ENCODE peak calls at places on chromosomes 4 and X, in five cellular contexts. H, V, A, Q and Z are unnamed samples.

GRCh38 chr4:98544818-98545399 is 113.5 kb downstream of the TSPAN5 start:
- DNase-seq in H (no peak), V (no peak), A (no peak), Q (no peak), Z (no peak)

GRCh38 chrX:55524487-55524886 is 34.8 kb upstream of the USP51 start:
- DNase-seq in H (no peak), V (no peak), A (peak; percentile 3), Q (no peak), Z (peak; percentile 5)

GRCh38 chr4:75512336-75513211 is 1.6 kb downstream of the RCHY1 start:
- DNase-seq in H (peak; percentile 13), V (no peak), A (no peak), Q (no peak), Z (no peak)

GRCh38 chr4:5361968-5362367 is 310.7 kb downstream of the STK32B start:
- DNase-seq in H (no peak), V (no peak), A (no peak), Q (no peak), Z (peak; percentile 51)

GRCh38 chr4:151766691-151767090 is 5.9 kb upstream of the GATB start:
- DNase-seq in H (no peak), V (peak; percentile 6), A (peak; percentile 12), Q (no peak), Z (peak; percentile 40)

GRCh38 chr4:169690787-169691186 is 67.0 kb downstream of the HPF1 start:
- DNase-seq in H (no peak), V (no peak), A (no peak), Q (no peak), Z (no peak)

GRCh38 chr4:22607382-22607781 is 85.4 kb upstream of the GBA3 start:
- DNase-seq in H (no peak), V (peak; percentile 54), A (peak; percentile 38), Q (peak; percentile 59), Z (peak; percentile 46)

GRCh38 chr4:21769404-21770147 is 179.0 kb downstream of the KCNIP4 start:
- DNase-seq in H (no peak), V (no peak), A (peak; percentile 26), Q (no peak), Z (no peak)

GRCh38 chr4:3742610-3743009 is 23.6 kb upstream of the ADRA2C start:
- DNase-seq in H (no peak), V (no peak), A (no peak), Q (no peak), Z (no peak)

GRCh38 chr4:160202802-160203201 is 1099.9 kb downstream of the RAPGEF2 start:
- DNase-seq in H (no peak), V (no peak), A (peak; percentile 69), Q (no peak), Z (no peak)

GRCh38 chrX:76509775-76510174 is 82.3 kb downstream of the MAGEE1 start:
- DNase-seq in H (no peak), V (no peak), A (no peak), Q (no peak), Z (no peak)

GRCh38 chr4:17030543-17030942 is 132.1 kb upstream of the LDB2 start:
- DNase-seq in H (no peak), V (peak; percentile 59), A (peak; percentile 25), Q (no peak), Z (no peak)

GRCh38 chr4:3529363-3529762 is 2.9 kb downstream of the LRPAP1 start:
- DNase-seq in H (no peak), V (no peak), A (no peak), Q (no peak), Z (no peak)

GRCh38 chr4:1058198-1058996 is 47.0 kb downstream of the FGFRL1 start:
- DNase-seq in H (no peak), V (no peak), A (no peak), Q (no peak), Z (no peak)

GRCh38 chr4:140252144-140252741 is 98.3 kb upstream of the MAML3 start:
- DNase-seq in H (no peak), V (no peak), A (peak; percentile 47), Q (peak; percentile 69), Z (peak; percentile 66)

GRCh38 chr4:61200991-61201526 is 933 bp downstream of the ADGRL3 start:
- DNase-seq in H (no peak), V (no peak), A (no peak), Q (peak; percentile 56), Z (peak; percentile 74)

GRCh38 chr4:142778430-142778829 is 67.7 kb downstream of the INPP4B start:
- DNase-seq in H (no peak), V (no peak), A (no peak), Q (no peak), Z (no peak)

GRCh38 chrX:119187298-119187697 is 48.8 kb upstream of the PGRMC1 start:
- DNase-seq in H (no peak), V (no peak), A (peak; percentile 56), Q (no peak), Z (no peak)

GRCh38 chrX:107628662-107629532 is 587 bp downstream of the PRPS1 start:
- DNase-seq in H (no peak), V (no peak), A (peak; percentile 50), Q (peak; percentile 36), Z (peak; percentile 44)

GRCh38 chrX:28988246-28988645 is 401.0 kb downstream of the IL1RAPL1 start:
- DNase-seq in H (no peak), V (no peak), A (no peak), Q (no peak), Z (no peak)

GRCh38 chr4:139279723-139280620 is at the start of gene MGARP:
- DNase-seq in H (no peak), V (no peak), A (peak; percentile 10), Q (peak; percentile 66), Z (peak; percentile 93)

DNA sequence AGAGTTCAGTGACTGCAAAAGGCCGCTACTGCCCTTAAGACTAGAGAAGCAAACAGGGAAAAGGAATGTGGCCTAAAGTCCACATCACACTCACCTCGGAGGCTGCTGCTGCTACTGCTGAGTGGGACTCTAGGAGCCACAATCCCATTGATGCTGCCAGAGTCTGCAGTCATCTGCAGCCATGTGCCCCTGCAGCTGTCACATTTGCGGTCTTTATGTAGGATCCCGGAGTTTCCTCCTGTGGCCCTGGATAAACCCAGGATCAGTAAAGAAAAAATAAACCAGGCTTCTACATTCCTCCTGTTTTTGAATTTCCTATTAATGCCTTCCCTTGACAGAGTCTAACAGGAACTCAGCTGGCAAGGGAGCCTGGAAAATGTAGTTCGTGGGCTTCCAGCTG is 10.4 kb upstream of the PHEX start:
- DNase-seq in H (no peak), V (no peak), A (no peak), Q (no peak), Z (no peak)
- TF ChIP-seq REST in H (no peak), V (no peak), A (no peak), Q (no peak), Z (no peak)

DNA sequence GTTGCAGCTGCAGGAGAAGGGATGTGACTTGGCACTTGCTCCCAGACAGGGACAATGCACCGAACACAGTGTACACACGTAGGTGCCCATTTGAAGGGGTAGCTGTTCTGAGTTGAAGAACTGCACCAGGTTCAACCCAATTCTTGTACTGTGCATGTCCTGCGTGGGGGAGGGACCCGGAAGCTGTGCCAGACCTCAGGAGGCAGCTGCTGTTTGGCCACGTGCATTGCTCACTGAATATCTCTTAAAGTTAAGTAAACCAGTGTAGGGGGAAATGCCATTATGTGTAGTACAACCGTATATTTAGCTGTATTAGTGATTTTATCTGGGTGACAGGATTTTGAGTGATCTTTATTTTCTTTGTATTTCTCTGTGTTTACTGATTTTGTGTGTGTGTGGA is 12.0 kb upstream of the RBBP7 start:
- DNase-seq in H (no peak), V (no peak), A (peak; percentile 21), Q (peak; percentile 34), Z (no peak)
- TF ChIP-seq REST in H (no peak), V (no peak), A (no peak), Q (no peak), Z (no peak)

DNA sequence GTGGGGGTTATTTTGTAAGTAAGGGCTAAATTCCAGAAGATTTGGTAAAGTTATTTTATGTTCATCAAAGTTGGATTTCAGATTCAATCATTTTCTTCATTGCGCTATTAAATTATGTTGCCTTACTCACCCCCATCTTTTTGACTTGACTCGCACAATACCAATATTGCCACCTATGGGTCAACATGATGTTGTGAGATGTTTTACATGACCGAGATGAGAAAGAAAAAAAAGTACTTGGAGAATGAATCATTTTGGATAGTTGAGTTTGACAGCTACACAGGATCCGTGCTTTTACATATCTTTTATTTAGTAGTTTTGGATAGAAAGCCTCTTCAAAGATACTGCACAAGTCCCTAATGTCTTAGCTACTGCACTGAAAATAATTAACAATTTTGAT is 224.2 kb upstream of the EMCN start:
- DNase-seq in H (no peak), V (peak; percentile 63), A (peak; percentile 55), Q (peak; percentile 5), Z (peak; percentile 50)
- TF ChIP-seq REST in H (no peak), V (no peak), A (no peak), Q (no peak), Z (no peak)

GRCh38 chr4:2265113-2266110 is 3.5 kb upstream of the MXD4 start:
- DNase-seq in H (no peak), V (no peak), A (no peak), Q (no peak), Z (no peak)

GRCh38 chr4:2267320-2267811 is 5.5 kb upstream of the MXD4 start:
- DNase-seq in H (no peak), V (no peak), A (no peak), Q (no peak), Z (no peak)

GRCh38 chr4:2266181-2266580 is 4.3 kb upstream of the MXD4 start:
- DNase-seq in H (no peak), V (no peak), A (no peak), Q (peak; percentile 48), Z (no peak)

GRCh38 chr4:2267841-2268240 is 5.9 kb upstream of the MXD4 start:
- DNase-seq in H (no peak), V (no peak), A (no peak), Q (no peak), Z (no peak)

GRCh38 chr4:2266821-2267220 is 4.9 kb upstream of the MXD4 start:
- DNase-seq in H (no peak), V (no peak), A (no peak), Q (no peak), Z (no peak)
- TF ChIP-seq REST in H (no peak), V (no peak), A (no peak), Q (no peak), Z (no peak)

GRCh38 chr4:110008540-110008939 is 95.9 kb downstream of the EGF start:
- DNase-seq in H (no peak), V (no peak), A (no peak), Q (no peak), Z (no peak)

GRCh38 chr4:110009526-110009925 is 96.8 kb downstream of the EGF start:
- DNase-seq in H (no peak), V (no peak), A (no peak), Q (no peak), Z (no peak)

GRCh38 chr4:110007217-110007616 is 94.5 kb downstream of the EGF start:
- DNase-seq in H (no peak), V (no peak), A (no peak), Q (no peak), Z (no peak)

GRCh38 chr4:110003401-110004187 is 90.9 kb downstream of the EGF start:
- DNase-seq in H (no peak), V (no peak), A (no peak), Q (no peak), Z (no peak)

DNA sequence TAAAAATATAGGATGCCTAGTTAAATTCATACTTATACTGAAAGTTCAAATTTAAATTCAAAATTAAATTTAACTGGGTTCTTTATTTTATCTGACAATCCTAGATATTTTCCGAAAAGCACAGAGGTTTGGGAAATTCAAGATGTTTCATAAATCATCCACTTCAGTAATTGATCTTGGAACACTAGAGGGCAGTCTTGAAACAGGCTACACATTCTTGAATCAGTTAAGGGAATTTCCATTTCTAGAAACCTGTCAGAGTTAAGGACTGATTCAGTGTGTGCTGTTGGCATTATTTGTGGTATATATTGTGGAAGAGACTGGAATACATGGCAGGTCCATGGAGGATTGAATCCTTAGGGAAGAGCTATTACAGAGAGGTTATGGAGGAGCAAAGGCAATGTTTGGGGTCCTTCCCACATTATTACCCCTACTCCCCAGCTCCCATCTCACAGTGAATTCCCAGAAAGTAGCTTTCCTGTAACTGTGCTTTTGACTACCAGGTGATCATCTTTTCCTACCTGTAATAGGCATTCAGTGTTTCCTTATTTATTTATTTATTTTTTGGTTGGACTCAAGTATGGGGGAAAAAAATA is 92.9 kb downstream of the EGF start:
- DNase-seq in H (peak; percentile 43), V (peak; percentile 57), A (peak; percentile 64), Q (peak; percentile 52), Z (peak; percentile 82)
- TF ChIP-seq REST in H (no peak), V (no peak), A (no peak), Q (no peak), Z (no peak)